ENCODE peak calls at places on chromosomes 12 and 14, in six cellular contexts. One of them, this sample, is unnamed.

GRCh38 chr12:123940627-123940966 is 32.0 kb downstream of the CCDC92 start:
- DNase-seq in neuronal stem cell: no peak
- DNase-seq in GM06990: no peak
- DNase-seq in bronchial epithelial cell: no peak
- DNase-seq in GM23248: no peak
- DNase-seq in right lobe of liver: no peak
- DNase-seq in this sample: no peak

GRCh38 chr12:94644622-94645021 is 5.7 kb downstream of the TMCC3 start:
- DNase-seq in neuronal stem cell: no peak
- DNase-seq in GM06990: peak; percentile 45
- DNase-seq in bronchial epithelial cell: peak; percentile 97
- DNase-seq in GM23248: peak; percentile 70
- DNase-seq in right lobe of liver: no peak
- DNase-seq in this sample: no peak

GRCh38 chr14:57478050-57478449 is 15.6 kb downstream of the CCDC198 start:
- DNase-seq in neuronal stem cell: no peak
- DNase-seq in GM06990: no peak
- DNase-seq in bronchial epithelial cell: no peak
- DNase-seq in GM23248: no peak
- DNase-seq in right lobe of liver: no peak
- DNase-seq in this sample: no peak

GRCh38 chr12:89984846-89985245 is 276.2 kb upstream of the ATP2B1 start:
- DNase-seq in neuronal stem cell: no peak
- DNase-seq in GM06990: no peak
- DNase-seq in bronchial epithelial cell: no peak
- DNase-seq in GM23248: no peak
- DNase-seq in right lobe of liver: no peak
- DNase-seq in this sample: no peak

GRCh38 chr12:42483534-42483857 is 106.0 kb downstream of the PRICKLE1 start:
- DNase-seq in neuronal stem cell: peak; percentile 63
- DNase-seq in GM06990: peak; percentile 62
- DNase-seq in bronchial epithelial cell: no peak
- DNase-seq in GM23248: peak; percentile 60
- DNase-seq in right lobe of liver: no peak
- DNase-seq in this sample: no peak

GRCh38 chr14:89303452-89304435 is 113.3 kb downstream of the FOXN3 start:
- DNase-seq in neuronal stem cell: no peak
- DNase-seq in GM06990: peak; percentile 78
- DNase-seq in bronchial epithelial cell: peak; percentile 46
- DNase-seq in GM23248: peak; percentile 84
- DNase-seq in right lobe of liver: no peak
- DNase-seq in this sample: peak; percentile 82

GRCh38 chr12:89947437-89948265 is 239.0 kb upstream of the ATP2B1 start:
- DNase-seq in neuronal stem cell: no peak
- DNase-seq in GM06990: no peak
- DNase-seq in bronchial epithelial cell: peak; percentile 95
- DNase-seq in GM23248: peak; percentile 90
- DNase-seq in right lobe of liver: no peak
- DNase-seq in this sample: peak; percentile 78

GRCh38 chr14:82060219-82060618 is 526.6 kb upstream of the SEL1L start:
- DNase-seq in neuronal stem cell: no peak
- DNase-seq in GM06990: no peak
- DNase-seq in bronchial epithelial cell: no peak
- DNase-seq in GM23248: no peak
- DNase-seq in right lobe of liver: no peak
- DNase-seq in this sample: no peak

GRCh38 chr12:110365743-110366473 is 37.6 kb downstream of the ANAPC7 start:
- DNase-seq in neuronal stem cell: no peak
- DNase-seq in GM06990: no peak
- DNase-seq in bronchial epithelial cell: no peak
- DNase-seq in GM23248: no peak
- DNase-seq in right lobe of liver: no peak
- DNase-seq in this sample: no peak

GRCh38 chr12:18570543-18570942 is 167.3 kb downstream of the PLCZ1 start:
- DNase-seq in neuronal stem cell: no peak
- DNase-seq in GM06990: no peak
- DNase-seq in bronchial epithelial cell: no peak
- DNase-seq in GM23248: no peak
- DNase-seq in right lobe of liver: no peak
- DNase-seq in this sample: no peak

GRCh38 chr12:52054231-52054837 is 3.1 kb downstream of the NR4A1 start:
- DNase-seq in neuronal stem cell: no peak
- DNase-seq in GM06990: no peak
- DNase-seq in bronchial epithelial cell: no peak
- DNase-seq in GM23248: no peak
- DNase-seq in right lobe of liver: peak; percentile 58
- DNase-seq in this sample: no peak

GRCh38 chr12:100216337-100216736 is 15.7 kb downstream of the ACTR6 start:
- DNase-seq in neuronal stem cell: no peak
- DNase-seq in GM06990: no peak
- DNase-seq in bronchial epithelial cell: no peak
- DNase-seq in GM23248: no peak
- DNase-seq in right lobe of liver: no peak
- DNase-seq in this sample: no peak

GRCh38 chr12:7934560-7935463 is 1.2 kb downstream of the SLC2A3 start:
- DNase-seq in neuronal stem cell: no peak
- DNase-seq in GM06990: no peak
- DNase-seq in bronchial epithelial cell: no peak
- DNase-seq in GM23248: peak; percentile 39
- DNase-seq in right lobe of liver: no peak
- DNase-seq in this sample: no peak

GRCh38 chr14:23468704-23469126 is 788 bp upstream of the NGDN start:
- DNase-seq in neuronal stem cell: no peak
- DNase-seq in GM06990: no peak
- DNase-seq in bronchial epithelial cell: no peak
- DNase-seq in GM23248: no peak
- DNase-seq in right lobe of liver: no peak
- DNase-seq in this sample: no peak

GRCh38 chr14:22614240-22614799 is 16.2 kb downstream of the ABHD4 start:
- DNase-seq in neuronal stem cell: no peak
- DNase-seq in GM06990: peak; percentile 24
- DNase-seq in bronchial epithelial cell: peak; percentile 89
- DNase-seq in GM23248: peak; percentile 95
- DNase-seq in right lobe of liver: no peak
- DNase-seq in this sample: peak; percentile 84

GRCh38 chr12:50765325-50765911 is 1.5 kb downstream of the ATF1 start:
- DNase-seq in neuronal stem cell: peak; percentile 27
- DNase-seq in GM06990: peak; percentile 18
- DNase-seq in bronchial epithelial cell: peak; percentile 70
- DNase-seq in GM23248: peak; percentile 74
- DNase-seq in right lobe of liver: no peak
- DNase-seq in this sample: no peak

GRCh38 chr14:30153662-30154061 is 226.0 kb upstream of the PRKD1 start:
- DNase-seq in neuronal stem cell: no peak
- DNase-seq in GM06990: no peak
- DNase-seq in bronchial epithelial cell: no peak
- DNase-seq in GM23248: no peak
- DNase-seq in right lobe of liver: no peak
- DNase-seq in this sample: no peak

GRCh38 chr12:51954465-51955361 is 3.2 kb downstream of the ACVR1B start:
- DNase-seq in neuronal stem cell: no peak
- DNase-seq in GM06990: no peak
- DNase-seq in bronchial epithelial cell: peak; percentile 92
- DNase-seq in GM23248: peak; percentile 42
- DNase-seq in right lobe of liver: no peak
- DNase-seq in this sample: no peak

GRCh38 chr14:104095426-104096310 is 10.2 kb downstream of the ASPG start:
- DNase-seq in neuronal stem cell: no peak
- DNase-seq in GM06990: no peak
- DNase-seq in bronchial epithelial cell: no peak
- DNase-seq in GM23248: no peak
- DNase-seq in right lobe of liver: no peak
- DNase-seq in this sample: no peak

GRCh38 chr12:90987101-90987500 is 17.7 kb downstream of the EPYC start:
- DNase-seq in neuronal stem cell: no peak
- DNase-seq in GM06990: no peak
- DNase-seq in bronchial epithelial cell: no peak
- DNase-seq in GM23248: no peak
- DNase-seq in right lobe of liver: no peak
- DNase-seq in this sample: no peak

GRCh38 chr12:70744133-70744532 is 106.9 kb upstream of the PTPRB start:
- DNase-seq in neuronal stem cell: no peak
- DNase-seq in GM06990: no peak
- DNase-seq in bronchial epithelial cell: peak; percentile 57
- DNase-seq in GM23248: peak; percentile 10
- DNase-seq in right lobe of liver: no peak
- DNase-seq in this sample: no peak

GRCh38 chr14:102501751-102502315 is 7.7 kb downstream of the ANKRD9 start:
- DNase-seq in neuronal stem cell: no peak
- DNase-seq in GM06990: no peak
- DNase-seq in bronchial epithelial cell: no peak
- DNase-seq in GM23248: no peak
- DNase-seq in right lobe of liver: no peak
- DNase-seq in this sample: no peak

GRCh38 chr12:49092086-49092815 is 2.4 kb downstream of the DHH start:
- DNase-seq in neuronal stem cell: peak; percentile 75
- DNase-seq in GM06990: peak; percentile 34
- DNase-seq in bronchial epithelial cell: no peak
- DNase-seq in GM23248: peak; percentile 75
- DNase-seq in right lobe of liver: peak; percentile 59
- DNase-seq in this sample: no peak
- H3K4me3 ChIP-seq in neuronal stem cell: peak overlapping the region; percentile 52
- H3K4me3 ChIP-seq in GM06990: peak overlapping the region; percentile 5
- H3K4me3 ChIP-seq in bronchial epithelial cell: no peak overlapping the region
- H3K4me3 ChIP-seq in GM23248: peak overlapping the region; percentile 68
- H3K4me3 ChIP-seq in right lobe of liver: no peak overlapping the region
- H3K4me3 ChIP-seq in this sample: peak overlapping the region; percentile 45

GRCh38 chr12:10214877-10215267 is 2.2 kb downstream of the GABARAPL1 start:
- DNase-seq in neuronal stem cell: no peak
- DNase-seq in GM06990: no peak
- DNase-seq in bronchial epithelial cell: no peak
- DNase-seq in GM23248: no peak
- DNase-seq in right lobe of liver: no peak
- DNase-seq in this sample: no peak
- H3K4me3 ChIP-seq in neuronal stem cell: no peak overlapping the region
- H3K4me3 ChIP-seq in GM06990: no peak overlapping the region
- H3K4me3 ChIP-seq in bronchial epithelial cell: no peak overlapping the region
- H3K4me3 ChIP-seq in GM23248: peak overlapping the region; percentile 98
- H3K4me3 ChIP-seq in right lobe of liver: peak overlapping the region; percentile 67
- H3K4me3 ChIP-seq in this sample: peak overlapping the region; percentile 100

DNA sequence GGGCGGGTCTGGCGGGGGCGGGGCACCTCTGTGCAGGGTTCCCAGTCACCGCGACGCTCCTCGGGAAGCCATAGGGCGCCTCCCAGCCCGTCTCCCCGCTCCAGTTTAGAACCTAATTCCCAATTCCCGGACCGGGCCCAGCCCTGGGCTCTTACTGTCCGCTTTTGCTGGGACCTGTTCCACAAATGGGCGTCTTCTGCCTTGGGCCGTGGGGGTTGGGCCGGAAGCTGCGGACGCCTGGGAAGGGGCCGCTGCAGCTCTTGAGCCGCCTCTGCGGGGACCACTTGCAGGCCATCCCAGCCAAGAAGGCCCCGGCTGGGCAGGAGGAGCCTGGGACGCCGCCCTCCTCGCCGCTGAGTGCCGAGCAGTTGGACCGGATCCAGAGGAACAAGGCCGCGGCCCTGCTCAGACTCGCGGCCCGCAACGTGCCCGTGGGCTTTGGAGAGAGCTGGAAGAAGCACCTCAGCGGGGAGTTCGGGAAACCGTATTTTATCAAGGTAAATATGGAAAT is 800 bp downstream of the UNG start:
- DNase-seq in neuronal stem cell: no peak
- DNase-seq in GM06990: no peak
- DNase-seq in bronchial epithelial cell: peak; percentile 41
- DNase-seq in GM23248: peak; percentile 84
- DNase-seq in right lobe of liver: peak; percentile 76
- DNase-seq in this sample: no peak
- H3K4me3 ChIP-seq in neuronal stem cell: peak overlapping the region; percentile 78
- H3K4me3 ChIP-seq in GM06990: peak overlapping the region; percentile 71
- H3K4me3 ChIP-seq in bronchial epithelial cell: peak overlapping the region; percentile 62
- H3K4me3 ChIP-seq in GM23248: peak overlapping the region; percentile 80
- H3K4me3 ChIP-seq in right lobe of liver: peak overlapping the region; percentile 86
- H3K4me3 ChIP-seq in this sample: peak overlapping the region; percentile 78

GRCh38 chr12:80834724-80835123 is 103.0 kb downstream of the LIN7A start:
- DNase-seq in neuronal stem cell: no peak
- DNase-seq in GM06990: no peak
- DNase-seq in bronchial epithelial cell: no peak
- DNase-seq in GM23248: no peak
- DNase-seq in right lobe of liver: no peak
- DNase-seq in this sample: no peak

GRCh38 chr12:80825506-80825905 is 108.8 kb downstream of the MYF5 start:
- DNase-seq in neuronal stem cell: no peak
- DNase-seq in GM06990: no peak
- DNase-seq in bronchial epithelial cell: no peak
- DNase-seq in GM23248: no peak
- DNase-seq in right lobe of liver: no peak
- DNase-seq in this sample: no peak

GRCh38 chr12:80830533-80831088 is 107.1 kb downstream of the LIN7A start:
- DNase-seq in neuronal stem cell: no peak
- DNase-seq in GM06990: no peak
- DNase-seq in bronchial epithelial cell: no peak
- DNase-seq in GM23248: no peak
- DNase-seq in right lobe of liver: no peak
- DNase-seq in this sample: no peak

GRCh38 chr12:80829767-80830166 is 108.0 kb downstream of the LIN7A start:
- DNase-seq in neuronal stem cell: no peak
- DNase-seq in GM06990: no peak
- DNase-seq in bronchial epithelial cell: no peak
- DNase-seq in GM23248: peak; percentile 17
- DNase-seq in right lobe of liver: no peak
- DNase-seq in this sample: no peak
- H3K4me3 ChIP-seq in neuronal stem cell: no peak overlapping the region
- H3K4me3 ChIP-seq in GM06990: no peak overlapping the region
- H3K4me3 ChIP-seq in bronchial epithelial cell: no peak overlapping the region
- H3K4me3 ChIP-seq in GM23248: no peak overlapping the region
- H3K4me3 ChIP-seq in right lobe of liver: no peak overlapping the region
- H3K4me3 ChIP-seq in this sample: no peak overlapping the region

GRCh38 chr12:27261866-27262265 is 17.8 kb downstream of the STK38L start:
- DNase-seq in neuronal stem cell: no peak
- DNase-seq in GM06990: no peak
- DNase-seq in bronchial epithelial cell: peak; percentile 40
- DNase-seq in GM23248: no peak
- DNase-seq in right lobe of liver: no peak
- DNase-seq in this sample: no peak
- H3K4me3 ChIP-seq in neuronal stem cell: no peak overlapping the region
- H3K4me3 ChIP-seq in GM06990: no peak overlapping the region
- H3K4me3 ChIP-seq in bronchial epithelial cell: no peak overlapping the region
- H3K4me3 ChIP-seq in GM23248: no peak overlapping the region
- H3K4me3 ChIP-seq in right lobe of liver: no peak overlapping the region
- H3K4me3 ChIP-seq in this sample: no peak overlapping the region

GRCh38 chr12:53683494-53683893 is 7.6 kb upstream of the ATP5MC2 start:
- DNase-seq in neuronal stem cell: no peak
- DNase-seq in GM06990: no peak
- DNase-seq in bronchial epithelial cell: no peak
- DNase-seq in GM23248: no peak
- DNase-seq in right lobe of liver: no peak
- DNase-seq in this sample: no peak

GRCh38 chr12:53674977-53675700 is 744 bp downstream of the ATP5MC2 start:
- DNase-seq in neuronal stem cell: no peak
- DNase-seq in GM06990: no peak
- DNase-seq in bronchial epithelial cell: peak; percentile 15
- DNase-seq in GM23248: peak; percentile 64
- DNase-seq in right lobe of liver: no peak
- DNase-seq in this sample: no peak

GRCh38 chr12:53676715-53677611 is 1.1 kb upstream of the ATP5MC2 start:
- DNase-seq in neuronal stem cell: peak; percentile 74
- DNase-seq in GM06990: peak; percentile 53
- DNase-seq in bronchial epithelial cell: no peak
- DNase-seq in GM23248: peak; percentile 66
- DNase-seq in right lobe of liver: peak; percentile 60
- DNase-seq in this sample: no peak

GRCh38 chr12:53675701-53676607 is at the start of gene ATP5MC2:
- DNase-seq in neuronal stem cell: peak; percentile 97
- DNase-seq in GM06990: peak; percentile 100
- DNase-seq in bronchial epithelial cell: peak; percentile 98
- DNase-seq in GM23248: peak; percentile 98
- DNase-seq in right lobe of liver: peak; percentile 98
- DNase-seq in this sample: peak; percentile 99

GRCh38 chr12:53677612-53678133 is 1.8 kb upstream of the ATP5MC2 start:
- DNase-seq in neuronal stem cell: no peak
- DNase-seq in GM06990: no peak
- DNase-seq in bronchial epithelial cell: no peak
- DNase-seq in GM23248: peak; percentile 39
- DNase-seq in right lobe of liver: no peak
- DNase-seq in this sample: no peak
- H3K4me3 ChIP-seq in neuronal stem cell: peak overlapping the region; percentile 18
- H3K4me3 ChIP-seq in GM06990: no peak overlapping the region
- H3K4me3 ChIP-seq in bronchial epithelial cell: no peak overlapping the region
- H3K4me3 ChIP-seq in GM23248: peak overlapping the region; percentile 65
- H3K4me3 ChIP-seq in right lobe of liver: no peak overlapping the region
- H3K4me3 ChIP-seq in this sample: peak overlapping the region; percentile 13

This sample was measured in AG04450.